ENCODE peak calls at places on chromosomes 11 and 22, in eight cellular contexts. L is HFF-Myc; T is stimulated activated CD8-positive, alpha-beta memory T cell treated with anti-CD3 and anti-CD28 coated beads, Interleukin-15, amount 100 ng/mL, for 24 hours; E is hypothalamus; Q is activated T-cell treated with anti-CD3 and anti-CD28 coated beads for 1 hour; O is activated CD4-positive, alpha-beta T cell treated with anti-CD3 and anti-CD28 coated beads for 48 hours; P is upper lobe of right lung; F is substantia nigra. J is an unnamed sample.

GRCh38 chr11:12245549-12245986 is 131.8 kb upstream of the PARVA start:
- DNase-seq in L (no peak), T (no peak), E (no peak), Q (no peak), O (no peak), P (no peak), F (no peak), J (no peak)

GRCh38 chr22:38751422-38752346 is 4.1 kb downstream of the SUN2 start:
- DNase-seq in L (no peak), T (no peak), E (no peak), Q (peak), O (peak), P (peak), F (no peak), J (no peak)

GRCh38 chr11:75602916-75603315 is 40.9 kb downstream of the SERPINH1 start:
- DNase-seq in L (no peak), T (no peak), E (no peak), Q (no peak), O (no peak), P (no peak), F (no peak), J (no peak)

GRCh38 chr11:116580828-116581227 is 192.0 kb downstream of the BUD13 start:
- DNase-seq in L (no peak), T (no peak), E (peak), Q (no peak), O (no peak), P (no peak), F (peak), J (no peak)

GRCh38 chr11:15434529-15434928 is 319.8 kb downstream of the INSC start:
- DNase-seq in L (no peak), T (no peak), E (no peak), Q (no peak), O (no peak), P (no peak), F (no peak), J (no peak)

GRCh38 chr11:111834432-111835163 is 36.8 kb downstream of the ALG9 start:
- DNase-seq in L (peak), T (no peak), E (no peak), Q (no peak), O (no peak), P (no peak), F (no peak), J (no peak)

GRCh38 chr11:69217276-69218105 is 61.8 kb downstream of the SMIM38 start:
- DNase-seq in L (no peak), T (no peak), E (peak), Q (no peak), O (no peak), P (peak), F (peak), J (no peak)

GRCh38 chr11:64881476-64881875 is 3.1 kb upstream of the EHD1 start:
- DNase-seq in L (no peak), T (no peak), E (no peak), Q (no peak), O (no peak), P (no peak), F (no peak), J (peak)

GRCh38 chr22:17339095-17339693 is 30.1 kb upstream of the CECR2 start:
- DNase-seq in L (no peak), T (no peak), E (no peak), Q (no peak), O (no peak), P (no peak), F (no peak), J (no peak)

GRCh38 chr11:31812392-31813241 is 1.5 kb upstream of the PAX6 start:
- DNase-seq in L (no peak), T (no peak), E (no peak), Q (no peak), O (no peak), P (no peak), F (no peak), J (no peak)

GRCh38 chr11:62399172-62399867 is 19.5 kb upstream of the SCGB1A1 start:
- DNase-seq in L (no peak), T (no peak), E (peak), Q (no peak), O (no peak), P (peak), F (no peak), J (no peak)

GRCh38 chr11:124276081-124276480 is 19.9 kb downstream of the OR8G5 start:
- DNase-seq in L (no peak), T (no peak), E (no peak), Q (no peak), O (no peak), P (no peak), F (no peak), J (no peak)

GRCh38 chr22:45499746-45500145 is 2.9 kb upstream of the FBLN1 start:
- DNase-seq in L (no peak), T (no peak), E (no peak), Q (no peak), O (no peak), P (no peak), F (no peak), J (no peak)

GRCh38 chr11:57763568-57763967 is 2.0 kb downstream of the CTNND1 start:
- DNase-seq in L (no peak), T (no peak), E (no peak), Q (no peak), O (no peak), P (no peak), F (no peak), J (no peak)

GRCh38 chr11:98965358-98965757 is 55.4 kb upstream of the CNTN5 start:
- DNase-seq in L (no peak), T (no peak), E (no peak), Q (no peak), O (no peak), P (no peak), F (no peak), J (no peak)